ENCODE peak calls at places on chromosomes 2 and 18, in five cellular contexts. S, R, Z, W and L are unnamed samples.

GRCh38 chr2:78999410-78999809 is 26.1 kb upstream of the REG3G start:
- DNase-seq in S (no peak), R (no peak), Z (peak; percentile 13), W (no peak), L (no peak)

GRCh38 chr2:95314964-95315611 is 17.9 kb downstream of the KCNIP3 start:
- DNase-seq in S (peak; percentile 7), R (peak; percentile 81), Z (peak; percentile 52), W (no peak), L (peak; percentile 64)

GRCh38 chr18:27983780-27984179 is 193.2 kb downstream of the CDH2 start:
- DNase-seq in S (no peak), R (no peak), Z (no peak), W (no peak), L (no peak)

GRCh38 chr2:128305555-128306080 is 13.1 kb downstream of the HS6ST1 start:
- DNase-seq in S (peak; percentile 75), R (peak; percentile 75), Z (no peak), W (no peak), L (no peak)

GRCh38 chr18:49241852-49242251 is 218.6 kb downstream of the DYM start:
- DNase-seq in S (peak; percentile 80), R (no peak), Z (no peak), W (peak; percentile 62), L (no peak)

GRCh38 chr2:176081993-176082884 is 1.5 kb downstream of the EVX2 start:
- DNase-seq in S (no peak), R (peak; percentile 60), Z (no peak), W (no peak), L (no peak)

GRCh38 chr2:4140284-4140962 is 437.0 kb downstream of the DCDC2C start:
- DNase-seq in S (no peak), R (peak; percentile 68), Z (no peak), W (no peak), L (no peak)

GRCh38 chr2:39996653-39997080 is 217.6 kb upstream of the THUMPD2 start:
- DNase-seq in S (peak; percentile 95), R (no peak), Z (peak; percentile 28), W (peak; percentile 99), L (no peak)

GRCh38 chr2:86442642-86443005 is 1.5 kb downstream of the KDM3A start:
- DNase-seq in S (peak; percentile 94), R (peak; percentile 47), Z (peak; percentile 92), W (peak; percentile 94), L (peak; percentile 88)

GRCh38 chr2:23663730-23664005 is 263.3 kb downstream of the ATAD2B start:
- DNase-seq in S (no peak), R (no peak), Z (no peak), W (no peak), L (no peak)

GRCh38 chr2:189233527-189233926 is 54.0 kb upstream of the COL5A2 start:
- DNase-seq in S (peak; percentile 58), R (no peak), Z (no peak), W (no peak), L (no peak)

GRCh38 chr2:35298493-35298892 is 1057.1 kb upstream of the CRIM1 start:
- DNase-seq in S (no peak), R (no peak), Z (peak; percentile 4), W (peak; percentile 90), L (peak; percentile 78)

GRCh38 chr18:32902566-32903330 is 129.9 kb upstream of the KLHL14 start:
- DNase-seq in S (no peak), R (no peak), Z (no peak), W (no peak), L (no peak)

GRCh38 chr2:204693262-204693661 is 148.0 kb downstream of the PARD3B start:
- DNase-seq in S (no peak), R (no peak), Z (no peak), W (no peak), L (no peak)

GRCh38 chr2:96397756-96398525 is 62.4 kb downstream of the NCAPH start:
- DNase-seq in S (no peak), R (no peak), Z (no peak), W (no peak), L (no peak)

GRCh38 chr18:31247574-31248199 is 70.3 kb upstream of the DSG1 start:
- DNase-seq in S (peak; percentile 9), R (no peak), Z (no peak), W (peak; percentile 78), L (no peak)

GRCh38 chr2:186570587-186570986 is 19.3 kb upstream of the ITGAV start:
- DNase-seq in S (peak; percentile 60), R (no peak), Z (peak; percentile 70), W (peak; percentile 73), L (peak; percentile 63)

GRCh38 chr2:98346259-98347236 is at the start of gene CNGA3:
- DNase-seq in S (peak; percentile 6), R (peak; percentile 55), Z (no peak), W (peak; percentile 10), L (peak; percentile 18)

GRCh38 chr2:10868465-10869314 is 43.0 kb upstream of the KCNF1 start:
- DNase-seq in S (peak; percentile 64), R (no peak), Z (no peak), W (peak; percentile 47), L (no peak)

GRCh38 chr18:7017013-7017412 is 100.6 kb downstream of the LAMA1 start:
- DNase-seq in S (no peak), R (no peak), Z (no peak), W (no peak), L (no peak)

GRCh38 chr2:144084114-144084661 is 435.7 kb downstream of the ZEB2 start:
- DNase-seq in S (peak; percentile 84), R (no peak), Z (peak; percentile 39), W (peak; percentile 87), L (no peak)

GRCh38 chr2:61645911-61646310 is 107.8 kb upstream of the XPO1 start:
- DNase-seq in S (peak; percentile 96), R (no peak), Z (no peak), W (peak; percentile 95), L (no peak)

GRCh38 chr2:41595235-41595634 is 452.6 kb upstream of the PKDCC start:
- DNase-seq in S (no peak), R (no peak), Z (no peak), W (no peak), L (no peak)

GRCh38 chr2:163625632-163626031 is 110.2 kb downstream of the FIGN start:
- DNase-seq in S (no peak), R (no peak), Z (no peak), W (no peak), L (no peak)

GRCh38 chr2:163626208-163626607 is 109.6 kb downstream of the FIGN start:
- DNase-seq in S (no peak), R (no peak), Z (no peak), W (no peak), L (no peak)

GRCh38 chr2:163617517-163617916 is 118.3 kb downstream of the FIGN start:
- DNase-seq in S (no peak), R (no peak), Z (no peak), W (no peak), L (no peak)

DNA sequence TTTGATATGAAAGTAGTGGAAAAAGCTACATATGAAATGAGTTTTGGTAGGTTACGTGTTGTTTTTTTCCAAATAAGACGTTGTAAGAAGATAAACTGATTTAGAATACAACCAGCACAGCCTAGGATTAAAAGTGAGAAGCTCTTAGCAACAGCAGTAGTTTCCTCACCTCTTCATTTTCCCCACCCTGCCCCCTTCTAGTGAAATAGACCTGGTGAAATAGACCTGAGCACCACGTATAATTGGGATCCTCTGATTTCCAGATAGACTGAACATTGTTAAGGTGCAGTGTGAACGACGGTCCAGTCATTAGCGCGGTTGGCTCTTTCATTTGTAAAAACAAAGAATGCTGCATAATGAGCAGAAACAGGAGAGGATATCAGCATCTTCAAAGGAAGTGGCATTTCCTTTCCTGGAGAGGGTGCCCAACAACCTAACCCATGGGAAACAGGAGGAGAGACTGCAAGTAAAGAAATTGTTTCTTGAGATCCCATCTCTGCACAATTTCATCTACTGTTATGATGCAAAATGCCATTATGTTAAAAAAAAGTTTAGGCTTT is 114.3 kb downstream of the FIGN start:
- DNase-seq in S (no peak), R (no peak), Z (no peak), W (no peak), L (no peak)
- H3K4me3 ChIP-seq in S (no peak overlapping the region), R (no peak overlapping the region), Z (no peak overlapping the region), W (no peak overlapping the region), L (no peak overlapping the region)

GRCh38 chr2:236237468-236238190 is 26.6 kb downstream of the ASB18 start:
- DNase-seq in S (no peak), R (no peak), Z (no peak), W (no peak), L (no peak)
- H3K4me3 ChIP-seq in S (no peak overlapping the region), R (no peak overlapping the region), Z (no peak overlapping the region), W (no peak overlapping the region), L (no peak overlapping the region)

DNA sequence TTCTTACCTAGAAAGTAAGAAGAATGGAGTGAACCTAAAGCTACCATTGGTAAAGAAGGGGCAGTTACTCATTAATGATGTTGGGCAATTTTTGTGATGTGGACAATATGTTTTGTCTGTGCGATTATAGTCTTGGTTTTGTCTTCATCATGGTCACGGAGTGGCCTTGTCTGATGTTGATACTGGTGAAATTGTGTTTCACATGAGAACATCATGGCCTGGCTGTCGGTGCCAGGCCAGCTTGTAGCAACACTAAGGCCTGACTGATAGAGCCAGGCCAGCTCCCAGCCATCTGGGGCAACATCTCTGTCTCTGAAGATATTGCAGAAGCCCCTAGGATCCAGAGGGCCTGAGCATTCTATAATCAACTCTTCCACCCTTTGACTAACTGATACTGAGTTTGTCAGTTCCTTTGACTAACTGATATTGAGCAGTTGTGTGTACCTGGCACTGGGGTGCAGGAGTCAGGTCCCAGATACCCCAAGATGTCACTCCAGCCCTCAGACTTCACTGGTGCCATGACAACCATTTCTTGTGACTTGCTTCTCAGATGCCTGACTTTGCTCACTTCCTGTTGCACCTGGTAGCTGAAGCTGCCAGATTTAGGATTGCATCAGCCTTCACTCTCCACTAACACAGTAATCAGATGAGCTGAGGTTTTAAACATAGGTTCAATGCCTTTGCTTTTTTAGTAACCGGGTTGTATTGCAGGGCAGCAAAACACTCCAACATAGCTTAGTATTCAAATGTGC is 62.5 kb downstream of the RPIA start:
- DNase-seq in S (peak; percentile 61), R (no peak), Z (no peak), W (peak; percentile 4), L (peak; percentile 35)
- H3K4me3 ChIP-seq in S (no peak overlapping the region), R (no peak overlapping the region), Z (no peak overlapping the region), W (no peak overlapping the region), L (no peak overlapping the region)

GRCh38 chr2:232276084-232276738 is 102.3 kb upstream of the ALPP start:
- DNase-seq in S (no peak), R (no peak), Z (no peak), W (no peak), L (no peak)
- H3K4me3 ChIP-seq in S (no peak overlapping the region), R (no peak overlapping the region), Z (no peak overlapping the region), W (no peak overlapping the region), L (no peak overlapping the region)

DNA sequence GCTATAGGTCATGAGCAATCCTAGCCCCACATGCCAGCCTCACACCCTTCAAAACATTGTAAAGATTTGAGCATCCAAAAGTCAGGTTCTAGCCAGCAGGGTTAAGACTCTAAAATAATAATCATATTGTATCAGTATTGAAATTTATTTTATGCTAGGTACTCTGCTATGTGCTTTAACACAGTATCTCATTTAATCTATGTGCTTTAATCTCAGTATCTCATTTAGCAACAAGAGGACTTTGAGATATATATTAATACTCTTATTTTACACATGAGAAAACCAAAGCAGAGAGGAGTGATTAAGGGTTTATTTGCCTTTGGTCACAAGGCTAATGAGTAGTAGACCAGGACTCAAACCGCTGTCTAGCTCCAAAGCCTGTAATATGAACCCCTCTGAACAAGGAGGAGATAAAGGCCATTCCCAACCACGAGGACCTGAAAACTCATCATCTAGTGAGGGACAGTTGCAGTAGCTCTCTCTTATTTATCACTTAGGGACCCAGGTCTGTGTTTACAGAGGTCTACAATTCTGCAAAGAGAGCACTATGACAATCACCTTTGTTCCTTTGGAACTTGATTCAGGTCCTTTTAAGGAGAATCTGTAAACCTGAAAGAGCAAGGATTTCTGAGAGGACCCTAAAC is 116.5 kb upstream of the SERTAD2 start:
- DNase-seq in S (peak; percentile 79), R (no peak), Z (no peak), W (peak; percentile 81), L (no peak)
- H3K4me3 ChIP-seq in S (no peak overlapping the region), R (no peak overlapping the region), Z (no peak overlapping the region), W (no peak overlapping the region), L (no peak overlapping the region)